ENCODE peak calls at places on chromosomes 7 and 10, in five cellular contexts. O is cardiac muscle cell, R is heart left ventricle, C is bronchial epithelial cell, W is transverse colon. J is an unnamed sample.

GRCh38 chr10:132606031-132606491 is 68.5 kb downstream of the INPP5A start:
- DNase-seq in C (no peak), O (no peak), W (no peak), R (no peak), J (no peak)

GRCh38 chr7:24572421-24573007 is 738 bp upstream of the PALS2 start:
- DNase-seq in W (peak), C (peak), O (no peak), R (peak), J (peak)

GRCh38 chr10:4242561-4243035 is 457.6 kb upstream of the KLF6 start:
- DNase-seq in O (peak), W (no peak), C (peak), R (no peak), J (peak)

GRCh38 chr7:151334628-151335027 is 7.0 kb upstream of the NUB1 start:
- DNase-seq in C (no peak), R (no peak), W (no peak), O (no peak), J (no peak)

GRCh38 chr10:35872666-35873065 is 230.6 kb upstream of the FZD8 start:
- DNase-seq in O (no peak), R (no peak), C (no peak), W (no peak), J (no peak)

GRCh38 chr7:85426487-85426960 is 239.7 kb upstream of the SEMA3D start:
- DNase-seq in R (no peak), C (no peak), W (no peak), O (no peak), J (peak)

GRCh38 chr7:81655271-81655670 is 114.6 kb downstream of the HGF start:
- DNase-seq in W (no peak), O (no peak), C (no peak), R (no peak), J (no peak)

GRCh38 chr7:118186491-118186890 is 2.5 kb downstream of the LSM8 start:
- DNase-seq in R (no peak), O (no peak), W (no peak), C (no peak), J (no peak)

GRCh38 chr10:104472505-104472904 is 118.9 kb downstream of the CFAP58 start:
- DNase-seq in R (no peak), O (no peak), C (peak), W (no peak), J (no peak)

GRCh38 chr7:49127359-49127848 is 203.1 kb downstream of the CDC14C start:
- DNase-seq in R (no peak), C (no peak), O (no peak), W (no peak), J (no peak)

GRCh38 chr7:5624386-5625365 is 156.8 kb downstream of the RNF216 start:
- DNase-seq in C (no peak), O (no peak), W (no peak), R (peak), J (no peak)

GRCh38 chr7:73573791-73574190 is 4.6 kb downstream of the TBL2 start:
- DNase-seq in O (no peak), W (no peak), R (no peak), C (no peak), J (no peak)

GRCh38 chr10:35447693-35448407 is 111.5 kb downstream of the CCNY start:
- DNase-seq in R (no peak), W (peak), O (no peak), C (peak), J (peak)

GRCh38 chr10:101816913-101817541 is 1.2 kb downstream of the OGA start:
- DNase-seq in O (peak), C (peak), W (no peak), R (no peak), J (no peak)

GRCh38 chr10:124105594-124105993 is 12.2 kb upstream of the CHST15 start:
- DNase-seq in W (no peak), O (no peak), R (no peak), C (peak), J (no peak)
- H3K4me3 ChIP-seq in W (no peak), O (no peak), R (no peak), C (no peak), J (no peak)

GRCh38 chr10:108850138-108850854 is 1073.0 kb downstream of the XPNPEP1 start:
- DNase-seq in O (no peak), C (no peak), R (no peak), W (no peak), J (no peak)
- TF ChIP-seq CTCF in O (no peak), C (no peak), R (no peak), W (no peak), J (no peak)

DNA sequence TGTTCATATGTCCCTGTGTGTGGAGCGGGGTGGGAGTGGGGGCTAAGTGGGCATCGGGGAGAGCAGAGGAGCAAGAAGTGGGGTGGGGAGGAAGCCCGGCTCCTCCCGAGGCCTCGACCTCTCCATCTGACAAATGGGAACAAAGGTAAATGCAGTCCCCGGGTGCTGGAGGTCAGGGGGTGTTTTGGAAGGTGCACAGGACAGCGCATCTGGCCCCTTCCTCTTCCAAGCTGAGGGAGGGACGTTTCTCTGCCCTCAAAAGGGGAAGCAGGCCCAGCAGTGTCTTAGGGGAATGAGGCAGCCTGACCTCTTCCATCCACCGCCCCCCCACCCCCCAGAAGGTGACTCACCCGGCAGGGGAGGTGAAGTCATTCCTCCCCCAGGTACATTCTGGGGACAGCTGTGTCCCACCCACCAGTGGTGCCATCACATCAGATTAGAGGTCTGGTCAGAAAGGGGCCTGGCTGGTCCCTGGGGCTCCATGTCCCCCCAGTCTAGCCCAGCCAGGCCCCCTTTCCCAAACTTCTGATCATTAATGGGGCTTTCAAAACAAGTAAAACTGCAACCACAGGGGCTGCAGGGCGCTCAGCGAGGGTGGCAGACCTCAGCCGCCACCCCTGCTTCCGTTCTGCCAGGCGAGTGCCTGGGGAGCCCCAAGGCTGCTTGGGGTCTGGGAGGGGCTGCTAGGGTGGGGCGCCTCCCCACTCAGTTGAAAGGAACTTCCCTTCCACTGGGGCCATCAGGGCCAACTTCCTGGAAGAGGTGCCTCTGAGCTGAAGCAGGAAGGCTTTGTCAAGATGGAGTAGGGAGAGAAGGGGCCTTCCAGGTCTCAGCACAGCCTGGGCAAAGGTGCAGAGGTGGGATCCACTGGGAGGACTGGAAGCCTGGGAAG is 10.7 kb downstream of the LFNG start:
- DNase-seq in C (peak), R (peak), O (no peak), W (peak), J (no peak)
- H3K4me3 ChIP-seq in C (no peak), R (no peak), O (no peak), W (no peak), J (no peak)

DNA sequence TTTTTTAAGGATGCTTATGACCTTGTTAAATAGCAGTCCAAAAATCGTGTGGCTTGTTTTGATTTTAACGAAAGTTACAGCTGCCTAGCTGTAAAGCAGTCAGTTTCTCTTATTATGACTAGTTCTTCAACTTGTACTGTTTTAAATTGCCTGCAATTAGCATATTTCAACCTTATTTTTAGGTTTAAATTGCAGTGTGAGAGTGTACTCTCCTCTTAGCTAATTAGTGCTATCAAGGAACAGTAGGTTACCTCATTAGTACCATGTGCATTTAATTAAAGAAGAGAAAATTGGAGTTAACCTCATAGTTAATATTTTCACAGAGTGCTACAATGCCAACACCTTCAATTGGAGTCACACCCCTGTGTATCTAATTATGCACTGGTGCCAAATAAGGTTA is 154.5 kb downstream of the FOXP2 start:
- DNase-seq in C (no peak), R (no peak), W (no peak), O (no peak), J (no peak)
- TF ChIP-seq CTCF in C (no peak), R (no peak), W (no peak), O (no peak), J (no peak)

GRCh38 chr10:112375721-112376577 is 2.0 kb downstream of the ACSL5 start:
- DNase-seq in C (no peak), W (peak), R (peak), O (no peak), J (peak)
- H3K4me3 ChIP-seq in C (no peak), W (peak), R (peak), O (no peak), J (no peak)

J was measured in fibroblast of pulmonary artery.